ENCODE peak calls at places on chromosome 20, in seven cellular contexts. One of them, this sample, is unnamed.
A peak's percentile ranks its signal among the peaks of the same experiment; 100 is the strongest.

GRCh38 chr20:1637755-1638154 is 17.9 kb upstream of the SIRPB1 start:
- DNase-seq in fibroblast of villous mesenchyme: no peak
- DNase-seq in brain microvascular endothelial cell: no peak
- DNase-seq in heart right ventricle: no peak
- DNase-seq in fibroblast of pulmonary artery: no peak
- DNase-seq in psoas muscle: no peak
- DNase-seq in testis: no peak
- DNase-seq in this sample: no peak

GRCh38 chr20:2707353-2708072 is 14.9 kb downstream of the EBF4 start:
- DNase-seq in fibroblast of villous mesenchyme: no peak
- DNase-seq in brain microvascular endothelial cell: no peak
- DNase-seq in heart right ventricle: no peak
- DNase-seq in fibroblast of pulmonary artery: no peak
- DNase-seq in psoas muscle: no peak
- DNase-seq in testis: no peak
- DNase-seq in this sample: no peak

GRCh38 chr20:38337561-38338140 is 8.6 kb upstream of the LBP start:
- DNase-seq in fibroblast of villous mesenchyme: peak; percentile 11
- DNase-seq in brain microvascular endothelial cell: peak; percentile 10
- DNase-seq in heart right ventricle: no peak
- DNase-seq in fibroblast of pulmonary artery: peak; percentile 20
- DNase-seq in psoas muscle: peak; percentile 53
- DNase-seq in testis: peak; percentile 84
- DNase-seq in this sample: no peak

GRCh38 chr20:63057133-63058117 is 50.7 kb upstream of the BHLHE23 start:
- DNase-seq in fibroblast of villous mesenchyme: no peak
- DNase-seq in brain microvascular endothelial cell: no peak
- DNase-seq in heart right ventricle: no peak
- DNase-seq in fibroblast of pulmonary artery: peak; percentile 29
- DNase-seq in psoas muscle: no peak
- DNase-seq in testis: no peak
- DNase-seq in this sample: no peak

GRCh38 chr20:62815066-62815991 is 1.5 kb upstream of the COL9A3 start:
- DNase-seq in fibroblast of villous mesenchyme: peak; percentile 39
- DNase-seq in brain microvascular endothelial cell: no peak
- DNase-seq in heart right ventricle: no peak
- DNase-seq in fibroblast of pulmonary artery: peak; percentile 48
- DNase-seq in psoas muscle: no peak
- DNase-seq in testis: no peak
- DNase-seq in this sample: peak; percentile 54

GRCh38 chr20:23584434-23585199 is 16.3 kb upstream of the CST9L start:
- DNase-seq in fibroblast of villous mesenchyme: no peak
- DNase-seq in brain microvascular endothelial cell: no peak
- DNase-seq in heart right ventricle: no peak
- DNase-seq in fibroblast of pulmonary artery: no peak
- DNase-seq in psoas muscle: no peak
- DNase-seq in testis: no peak
- DNase-seq in this sample: no peak

GRCh38 chr20:16445482-16445881 is 127.8 kb downstream of the KIF16B start:
- DNase-seq in fibroblast of villous mesenchyme: no peak
- DNase-seq in brain microvascular endothelial cell: no peak
- DNase-seq in heart right ventricle: no peak
- DNase-seq in fibroblast of pulmonary artery: no peak
- DNase-seq in psoas muscle: no peak
- DNase-seq in testis: no peak
- DNase-seq in this sample: no peak

GRCh38 chr20:52652271-52652670 is 319.9 kb upstream of the TSHZ2 start:
- DNase-seq in fibroblast of villous mesenchyme: no peak
- DNase-seq in brain microvascular endothelial cell: no peak
- DNase-seq in heart right ventricle: no peak
- DNase-seq in fibroblast of pulmonary artery: no peak
- DNase-seq in psoas muscle: no peak
- DNase-seq in testis: no peak
- DNase-seq in this sample: no peak

GRCh38 chr20:37288091-37288490 is 1.4 kb upstream of the MANBAL start:
- DNase-seq in fibroblast of villous mesenchyme: no peak
- DNase-seq in brain microvascular endothelial cell: no peak
- DNase-seq in heart right ventricle: no peak
- DNase-seq in fibroblast of pulmonary artery: no peak
- DNase-seq in psoas muscle: no peak
- DNase-seq in testis: no peak
- DNase-seq in this sample: no peak

GRCh38 chr20:48162621-48163020 is 377.3 kb upstream of the SULF2 start:
- DNase-seq in fibroblast of villous mesenchyme: no peak
- DNase-seq in brain microvascular endothelial cell: no peak
- DNase-seq in heart right ventricle: no peak
- DNase-seq in fibroblast of pulmonary artery: no peak
- DNase-seq in psoas muscle: no peak
- DNase-seq in testis: no peak
- DNase-seq in this sample: no peak

GRCh38 chr20:52890130-52890529 is 82.0 kb upstream of the TSHZ2 start:
- DNase-seq in fibroblast of villous mesenchyme: no peak
- DNase-seq in brain microvascular endothelial cell: no peak
- DNase-seq in heart right ventricle: no peak
- DNase-seq in fibroblast of pulmonary artery: no peak
- DNase-seq in psoas muscle: no peak
- DNase-seq in testis: no peak
- DNase-seq in this sample: no peak

GRCh38 chr20:58824843-58825242 is 25.9 kb downstream of the GNAS-AS1 start:
- DNase-seq in fibroblast of villous mesenchyme: no peak
- DNase-seq in brain microvascular endothelial cell: no peak
- DNase-seq in heart right ventricle: no peak
- DNase-seq in fibroblast of pulmonary artery: no peak
- DNase-seq in psoas muscle: peak; percentile 75
- DNase-seq in testis: no peak
- DNase-seq in this sample: no peak
- H3K4me3 ChIP-seq in fibroblast of villous mesenchyme: no peak overlapping the region
- H3K4me3 ChIP-seq in brain microvascular endothelial cell: no peak overlapping the region
- H3K4me3 ChIP-seq in heart right ventricle: no peak overlapping the region
- H3K4me3 ChIP-seq in fibroblast of pulmonary artery: no peak overlapping the region
- H3K4me3 ChIP-seq in psoas muscle: no peak overlapping the region
- H3K4me3 ChIP-seq in testis: no peak overlapping the region
- H3K4me3 ChIP-seq in this sample: no peak overlapping the region

GRCh38 chr20:24994470-24995368 is 2.2 kb upstream of the APMAP start:
- DNase-seq in fibroblast of villous mesenchyme: peak; percentile 75
- DNase-seq in brain microvascular endothelial cell: peak; percentile 79
- DNase-seq in heart right ventricle: peak; percentile 88
- DNase-seq in fibroblast of pulmonary artery: peak; percentile 83
- DNase-seq in psoas muscle: peak; percentile 88
- DNase-seq in testis: peak; percentile 89
- DNase-seq in this sample: peak; percentile 82

GRCh38 chr20:24992420-24993205 is at the start of gene APMAP:
- DNase-seq in fibroblast of villous mesenchyme: peak; percentile 92
- DNase-seq in brain microvascular endothelial cell: peak; percentile 83
- DNase-seq in heart right ventricle: peak; percentile 97
- DNase-seq in fibroblast of pulmonary artery: peak; percentile 91
- DNase-seq in psoas muscle: peak; percentile 98
- DNase-seq in testis: peak; percentile 98
- DNase-seq in this sample: peak; percentile 92

GRCh38 chr20:24994186-24994465 is 1.6 kb upstream of the APMAP start:
- DNase-seq in fibroblast of villous mesenchyme: no peak
- DNase-seq in brain microvascular endothelial cell: no peak
- DNase-seq in heart right ventricle: no peak
- DNase-seq in fibroblast of pulmonary artery: no peak
- DNase-seq in psoas muscle: no peak
- DNase-seq in testis: no peak
- DNase-seq in this sample: no peak

GRCh38 chr20:24991897-24992419 is 593 bp downstream of the APMAP start:
- DNase-seq in fibroblast of villous mesenchyme: peak; percentile 19
- DNase-seq in brain microvascular endothelial cell: peak; percentile 4
- DNase-seq in heart right ventricle: no peak
- DNase-seq in fibroblast of pulmonary artery: peak; percentile 14
- DNase-seq in psoas muscle: no peak
- DNase-seq in testis: peak; percentile 29
- DNase-seq in this sample: no peak

DNA sequence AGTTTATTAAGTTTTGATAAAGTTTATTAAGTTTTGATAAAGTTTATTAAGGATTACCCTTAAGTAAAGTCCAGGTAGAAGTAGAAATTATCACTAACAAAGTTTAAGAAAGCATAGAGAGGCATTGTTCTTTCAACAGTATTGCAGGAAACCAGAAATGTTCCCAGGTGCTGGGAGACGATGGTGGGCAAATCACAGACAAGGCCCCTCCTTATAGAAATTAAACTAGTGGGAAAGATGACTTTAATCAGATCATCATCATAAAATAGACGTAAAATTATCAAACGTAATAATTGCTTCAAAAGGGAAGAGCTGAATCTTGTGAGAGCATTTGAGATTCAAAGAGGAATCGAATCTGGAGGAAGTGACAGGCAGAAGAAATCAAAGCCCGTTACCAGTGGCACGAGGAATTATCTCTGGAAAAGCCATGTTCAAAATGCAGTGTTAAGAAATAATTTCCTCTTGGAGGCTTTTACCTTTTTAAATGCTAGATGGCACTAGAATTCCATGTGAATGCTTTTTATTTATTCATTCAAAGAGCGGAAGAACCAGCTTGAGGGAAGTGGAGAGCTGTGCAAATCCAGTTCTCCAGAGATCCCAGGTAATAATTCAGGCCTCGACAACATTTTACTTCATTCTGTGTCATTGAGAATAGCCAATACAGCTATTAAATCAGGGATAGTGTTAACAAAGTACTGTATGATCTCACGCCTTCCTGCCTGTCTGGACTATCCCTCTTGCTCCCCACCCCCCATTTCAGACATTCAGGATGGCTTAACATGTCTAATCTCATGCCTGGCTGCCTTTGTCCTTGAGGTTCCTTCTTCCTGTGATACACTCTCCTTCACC is 1.0 kb upstream of the APMAP start:
- DNase-seq in fibroblast of villous mesenchyme: peak; percentile 29
- DNase-seq in brain microvascular endothelial cell: no peak
- DNase-seq in heart right ventricle: no peak
- DNase-seq in fibroblast of pulmonary artery: peak; percentile 69
- DNase-seq in psoas muscle: no peak
- DNase-seq in testis: no peak
- DNase-seq in this sample: peak; percentile 60
- TF ChIP-seq CTCF in fibroblast of villous mesenchyme: peak; percentile 9
- TF ChIP-seq CTCF in brain microvascular endothelial cell: peak; percentile 31
- TF ChIP-seq CTCF in heart right ventricle: peak; percentile 43
- TF ChIP-seq CTCF in fibroblast of pulmonary artery: peak; percentile 33
- TF ChIP-seq CTCF in psoas muscle: peak; percentile 24
- TF ChIP-seq CTCF in testis: peak; percentile 27
- TF ChIP-seq CTCF in this sample: peak; percentile 37

GRCh38 chr20:45813489-45813888 is 1.0 kb downstream of the UBE2C start:
- DNase-seq in fibroblast of villous mesenchyme: no peak
- DNase-seq in brain microvascular endothelial cell: no peak
- DNase-seq in heart right ventricle: no peak
- DNase-seq in fibroblast of pulmonary artery: no peak
- DNase-seq in psoas muscle: no peak
- DNase-seq in testis: no peak
- DNase-seq in this sample: no peak
- H3K4me3 ChIP-seq in fibroblast of villous mesenchyme: peak overlapping the region; percentile 79
- H3K4me3 ChIP-seq in brain microvascular endothelial cell: peak overlapping the region; percentile 89
- H3K4me3 ChIP-seq in heart right ventricle: peak overlapping the region; percentile 72
- H3K4me3 ChIP-seq in fibroblast of pulmonary artery: peak overlapping the region; percentile 77
- H3K4me3 ChIP-seq in psoas muscle: no peak overlapping the region
- H3K4me3 ChIP-seq in testis: no peak overlapping the region
- H3K4me3 ChIP-seq in this sample: no peak overlapping the region

GRCh38 chr20:4519530-4519929 is 202.2 kb upstream of the PRND start:
- DNase-seq in fibroblast of villous mesenchyme: no peak
- DNase-seq in brain microvascular endothelial cell: no peak
- DNase-seq in heart right ventricle: no peak
- DNase-seq in fibroblast of pulmonary artery: no peak
- DNase-seq in psoas muscle: no peak
- DNase-seq in testis: peak; percentile 61
- DNase-seq in this sample: peak; percentile 31
- TF ChIP-seq CTCF in fibroblast of villous mesenchyme: peak; percentile 40
- TF ChIP-seq CTCF in brain microvascular endothelial cell: peak; percentile 78
- TF ChIP-seq CTCF in heart right ventricle: no peak
- TF ChIP-seq CTCF in fibroblast of pulmonary artery: peak; percentile 56
- TF ChIP-seq CTCF in psoas muscle: no peak
- TF ChIP-seq CTCF in testis: peak; percentile 28
- TF ChIP-seq CTCF in this sample: peak; percentile 82

DNA sequence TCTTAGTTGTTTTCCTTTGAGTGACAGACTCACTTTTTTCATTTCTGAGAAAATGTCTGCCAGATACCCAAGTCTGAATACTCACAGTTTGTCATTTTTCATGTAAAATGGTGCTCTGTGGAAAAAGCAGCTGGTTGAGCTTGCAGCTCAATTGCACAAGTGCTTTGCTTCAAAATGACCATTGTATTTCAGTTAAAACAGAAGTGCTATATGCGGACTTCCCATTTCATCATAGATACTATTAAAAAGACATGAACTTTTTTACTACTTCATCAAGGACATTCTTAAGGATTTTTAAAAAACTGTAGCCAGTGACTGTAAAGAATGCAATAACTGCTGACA is 61.5 kb downstream of the KCNS1 start:
- DNase-seq in fibroblast of villous mesenchyme: peak; percentile 41
- DNase-seq in brain microvascular endothelial cell: no peak
- DNase-seq in heart right ventricle: no peak
- DNase-seq in fibroblast of pulmonary artery: peak; percentile 53
- DNase-seq in psoas muscle: no peak
- DNase-seq in testis: no peak
- DNase-seq in this sample: peak; percentile 39
- H3K4me3 ChIP-seq in fibroblast of villous mesenchyme: no peak overlapping the region
- H3K4me3 ChIP-seq in brain microvascular endothelial cell: no peak overlapping the region
- H3K4me3 ChIP-seq in heart right ventricle: no peak overlapping the region
- H3K4me3 ChIP-seq in fibroblast of pulmonary artery: no peak overlapping the region
- H3K4me3 ChIP-seq in psoas muscle: no peak overlapping the region
- H3K4me3 ChIP-seq in testis: no peak overlapping the region
- H3K4me3 ChIP-seq in this sample: no peak overlapping the region

DNA sequence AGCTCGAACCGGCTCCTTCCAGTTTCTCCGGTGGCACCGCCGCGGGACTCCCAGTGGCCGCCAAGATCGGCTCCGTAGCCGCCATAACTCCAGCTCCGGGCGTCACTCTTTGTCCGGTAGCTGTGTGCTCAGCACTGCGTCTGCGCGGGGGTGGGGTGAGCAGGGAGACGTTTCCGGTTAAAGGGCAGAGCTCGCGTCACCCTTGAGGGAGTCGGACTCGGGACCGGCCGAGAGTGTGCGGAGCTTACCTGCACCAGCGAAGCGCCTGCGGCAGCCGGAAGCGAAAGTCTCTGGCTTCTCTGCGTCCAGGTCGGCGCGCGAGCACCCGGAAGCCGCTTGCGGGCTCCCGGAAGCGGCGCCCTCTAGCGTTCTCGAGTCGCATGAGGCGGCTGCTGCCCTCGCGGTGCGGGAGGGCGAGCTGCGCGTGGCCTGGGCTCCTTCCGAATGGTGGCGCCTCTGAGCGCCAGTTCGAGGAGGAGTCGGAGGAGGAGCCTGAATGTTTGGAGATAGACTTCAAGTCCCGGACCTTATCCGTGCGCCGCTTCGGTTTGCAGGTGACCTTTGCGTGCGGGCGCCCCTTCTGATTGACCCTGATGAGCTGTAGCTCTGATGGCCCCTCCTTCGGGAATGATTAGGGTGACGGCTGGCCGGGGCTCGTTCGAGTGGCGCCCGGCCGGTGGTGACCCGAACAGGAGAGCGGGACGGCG is at the start of gene SCAND1:
- DNase-seq in fibroblast of villous mesenchyme: peak; percentile 98
- DNase-seq in brain microvascular endothelial cell: peak; percentile 91
- DNase-seq in heart right ventricle: peak; percentile 93
- DNase-seq in fibroblast of pulmonary artery: peak; percentile 97
- DNase-seq in psoas muscle: peak; percentile 98
- DNase-seq in testis: peak; percentile 94
- DNase-seq in this sample: peak; percentile 98
- TF ChIP-seq CTCF in fibroblast of villous mesenchyme: peak; percentile 94
- TF ChIP-seq CTCF in brain microvascular endothelial cell: peak; percentile 89
- TF ChIP-seq CTCF in heart right ventricle: peak; percentile 95
- TF ChIP-seq CTCF in fibroblast of pulmonary artery: peak; percentile 86
- TF ChIP-seq CTCF in psoas muscle: peak; percentile 95
- TF ChIP-seq CTCF in testis: peak; percentile 88
- TF ChIP-seq CTCF in this sample: peak; percentile 82

GRCh38 chr20:44219287-44219686 is 8.7 kb upstream of the OSER1 start:
- DNase-seq in fibroblast of villous mesenchyme: no peak
- DNase-seq in brain microvascular endothelial cell: no peak
- DNase-seq in heart right ventricle: no peak
- DNase-seq in fibroblast of pulmonary artery: no peak
- DNase-seq in psoas muscle: no peak
- DNase-seq in testis: peak; percentile 40
- DNase-seq in this sample: no peak
- H3K4me3 ChIP-seq in fibroblast of villous mesenchyme: no peak overlapping the region
- H3K4me3 ChIP-seq in brain microvascular endothelial cell: no peak overlapping the region
- H3K4me3 ChIP-seq in heart right ventricle: no peak overlapping the region
- H3K4me3 ChIP-seq in fibroblast of pulmonary artery: no peak overlapping the region
- H3K4me3 ChIP-seq in psoas muscle: no peak overlapping the region
- H3K4me3 ChIP-seq in testis: no peak overlapping the region
- H3K4me3 ChIP-seq in this sample: no peak overlapping the region

This sample was measured in choroid plexus epithelial cell.